ENCODE peak calls at places on chromosomes 13 and 19, in eight cellular contexts. O is mammary epithelial cell, C is skeletal muscle cell, X is astrocyte of the spinal cord, I is uterus, S is PC-3, Q is stomach, F is bronchial epithelial cell. Z is an unnamed sample.

GRCh38 chr13:70054572-70054971 is 53.1 kb upstream of the ATXN8OS start:
- DNase-seq in O (no peak), C (no peak), X (no peak), I (no peak), S (no peak), Q (no peak), F (no peak), Z (no peak)

GRCh38 chr19:50817941-50818858 is 5.4 kb downstream of the KLK1 start:
- DNase-seq in O (no peak), C (no peak), X (no peak), I (no peak), S (peak), Q (peak), F (no peak), Z (peak)

GRCh38 chr13:51451467-51452390 is 1.1 kb downstream of the INTS6 start:
- DNase-seq in O (peak), C (no peak), X (peak), I (peak), S (peak), Q (peak), F (peak), Z (peak)

GRCh38 chr19:12636631-12637030 is 25.9 kb downstream of the ZNF791 start:
- DNase-seq in O (no peak), C (no peak), X (no peak), I (no peak), S (no peak), Q (no peak), F (no peak), Z (no peak)

GRCh38 chr13:37364024-37364423 is 234.5 kb downstream of the POSTN start:
- DNase-seq in O (no peak), C (no peak), X (no peak), I (no peak), S (no peak), Q (no peak), F (no peak), Z (peak)

GRCh38 chr13:21137696-21138095 is 38.7 kb downstream of the SKA3 start:
- DNase-seq in O (peak), C (no peak), X (peak), I (no peak), S (peak), Q (no peak), F (peak), Z (peak)

GRCh38 chr13:99617474-99618255 is 116.4 kb downstream of the TM9SF2 start:
- DNase-seq in O (no peak), C (peak), X (peak), I (no peak), S (peak), Q (no peak), F (no peak), Z (peak)

GRCh38 chr19:14318873-14319272 is 62.4 kb upstream of the ADGRE5 start:
- DNase-seq in O (no peak), C (no peak), X (no peak), I (no peak), S (no peak), Q (no peak), F (no peak), Z (no peak)

GRCh38 chr19:7625763-7626372 is 3.5 kb downstream of the XAB2 start:
- DNase-seq in O (no peak), C (no peak), X (no peak), I (no peak), S (no peak), Q (no peak), F (no peak), Z (no peak)

GRCh38 chr13:113122571-113123225 is at the start of gene F10:
- DNase-seq in O (no peak), C (peak), X (peak), I (peak), S (no peak), Q (peak), F (no peak), Z (peak)

GRCh38 chr13:110187501-110188161 is 119.3 kb downstream of the COL4A1 start:
- DNase-seq in O (peak), C (peak), X (peak), I (no peak), S (peak), Q (no peak), F (peak), Z (peak)

GRCh38 chr19:33704271-33704670 is 82.5 kb downstream of the CHST8 start:
- DNase-seq in O (no peak), C (no peak), X (no peak), I (no peak), S (no peak), Q (no peak), F (no peak), Z (no peak)

GRCh38 chr19:10915511-10916091 is 12.8 kb downstream of the YIPF2 start:
- DNase-seq in O (peak), C (peak), X (peak), I (no peak), S (peak), Q (peak), F (peak), Z (peak)

GRCh38 chr19:15964231-15964630 is 15.4 kb downstream of the OR10H4 start:
- DNase-seq in O (no peak), C (no peak), X (no peak), I (no peak), S (no peak), Q (no peak), F (no peak), Z (no peak)

GRCh38 chr13:56528040-56528760 is 612.5 kb upstream of the PRR20A start:
- DNase-seq in O (no peak), C (no peak), X (no peak), I (no peak), S (no peak), Q (no peak), F (no peak), Z (no peak)

GRCh38 chr13:22012676-22013075 is 341.8 kb downstream of the FGF9 start:
- DNase-seq in O (no peak), C (no peak), X (no peak), I (no peak), S (no peak), Q (no peak), F (no peak), Z (no peak)

GRCh38 chr13:20721454-20722357 is 18.2 kb downstream of the IL17D start:
- DNase-seq in O (peak), C (peak), X (peak), I (peak), S (peak), Q (peak), F (peak), Z (peak)

GRCh38 chr19:45346449-45346848 is 5.9 kb downstream of the KLC3 start:
- DNase-seq in O (no peak), C (no peak), X (no peak), I (no peak), S (no peak), Q (peak), F (no peak), Z (no peak)

GRCh38 chr13:105116966-105117365 is 1418.5 kb downstream of the EFNB2 start:
- DNase-seq in O (no peak), C (no peak), X (no peak), I (no peak), S (no peak), Q (no peak), F (no peak), Z (no peak)

GRCh38 chr19:43642531-43642930 is 2.9 kb upstream of the CADM4 start:
- DNase-seq in O (no peak), C (no peak), X (no peak), I (no peak), S (no peak), Q (no peak), F (no peak), Z (no peak)

GRCh38 chr19:54938906-54939305 is 8.4 kb downstream of the NLRP7 start:
- DNase-seq in O (peak), C (no peak), X (no peak), I (no peak), S (no peak), Q (no peak), F (peak), Z (no peak)

GRCh38 chr19:12294308-12295158 is at the start of gene ZNF44:
- DNase-seq in O (peak), C (peak), X (peak), I (peak), S (peak), Q (peak), F (peak), Z (peak)

GRCh38 chr19:46133101-46133627 is 8.7 kb upstream of the IGFL3 start:
- DNase-seq in O (peak), C (peak), X (peak), I (peak), S (peak), Q (no peak), F (peak), Z (peak)

GRCh38 chr13:46575843-46576242 is 22.9 kb downstream of the LRCH1 start:
- DNase-seq in O (peak), C (no peak), X (peak), I (no peak), S (peak), Q (no peak), F (peak), Z (peak)

GRCh38 chr13:81987159-81987558 is 1646.2 kb upstream of the SPRY2 start:
- DNase-seq in O (no peak), C (no peak), X (no peak), I (no peak), S (no peak), Q (no peak), F (peak), Z (no peak)

GRCh38 chr19:30268601-30269000 is 103.6 kb upstream of the ZNF536 start:
- DNase-seq in O (no peak), C (no peak), X (no peak), I (no peak), S (no peak), Q (no peak), F (no peak), Z (no peak)

GRCh38 chr19:7742575-7742974 is 4.8 kb downstream of the CD209 start:
- DNase-seq in O (no peak), C (no peak), X (no peak), I (no peak), S (no peak), Q (no peak), F (no peak), Z (no peak)

GRCh38 chr13:50357586-50358118 is 342.4 kb downstream of the KCNRG start:
- DNase-seq in O (peak), C (peak), X (peak), I (peak), S (peak), Q (peak), F (peak), Z (peak)

GRCh38 chr13:52785721-52786120 is 46.1 kb upstream of the CNMD start:
- DNase-seq in O (no peak), C (no peak), X (no peak), I (no peak), S (no peak), Q (no peak), F (peak), Z (no peak)

GRCh38 chr13:29579094-29579493 is 16.4 kb downstream of the SLC7A1 start:
- DNase-seq in O (no peak), C (no peak), X (no peak), I (no peak), S (no peak), Q (no peak), F (no peak), Z (no peak)

GRCh38 chr19:31339405-31339804 is 9.8 kb downstream of the TSHZ3 start:
- DNase-seq in O (no peak), C (no peak), X (no peak), I (no peak), S (no peak), Q (no peak), F (no peak), Z (no peak)

GRCh38 chr13:75549262-75550158 is at the start of gene UCHL3:
- DNase-seq in O (peak), C (peak), X (peak), I (peak), S (peak), Q (peak), F (peak), Z (peak)

GRCh38 chr13:42594577-42595571 is 20.9 kb downstream of the TNFSF11 start:
- DNase-seq in O (peak), C (peak), X (peak), I (peak), S (peak), Q (peak), F (peak), Z (peak)

GRCh38 chr13:42591602-42592001 is 17.6 kb downstream of the TNFSF11 start:
- DNase-seq in O (no peak), C (no peak), X (no peak), I (no peak), S (no peak), Q (no peak), F (no peak), Z (no peak)

GRCh38 chr13:42597505-42597904 is 23.6 kb downstream of the TNFSF11 start:
- DNase-seq in O (no peak), C (no peak), X (no peak), I (no peak), S (no peak), Q (no peak), F (no peak), Z (no peak)

GRCh38 chr13:42593719-42594012 is 19.7 kb downstream of the TNFSF11 start:
- DNase-seq in O (no peak), C (no peak), X (no peak), I (no peak), S (no peak), Q (no peak), F (no peak), Z (no peak)

DNA sequence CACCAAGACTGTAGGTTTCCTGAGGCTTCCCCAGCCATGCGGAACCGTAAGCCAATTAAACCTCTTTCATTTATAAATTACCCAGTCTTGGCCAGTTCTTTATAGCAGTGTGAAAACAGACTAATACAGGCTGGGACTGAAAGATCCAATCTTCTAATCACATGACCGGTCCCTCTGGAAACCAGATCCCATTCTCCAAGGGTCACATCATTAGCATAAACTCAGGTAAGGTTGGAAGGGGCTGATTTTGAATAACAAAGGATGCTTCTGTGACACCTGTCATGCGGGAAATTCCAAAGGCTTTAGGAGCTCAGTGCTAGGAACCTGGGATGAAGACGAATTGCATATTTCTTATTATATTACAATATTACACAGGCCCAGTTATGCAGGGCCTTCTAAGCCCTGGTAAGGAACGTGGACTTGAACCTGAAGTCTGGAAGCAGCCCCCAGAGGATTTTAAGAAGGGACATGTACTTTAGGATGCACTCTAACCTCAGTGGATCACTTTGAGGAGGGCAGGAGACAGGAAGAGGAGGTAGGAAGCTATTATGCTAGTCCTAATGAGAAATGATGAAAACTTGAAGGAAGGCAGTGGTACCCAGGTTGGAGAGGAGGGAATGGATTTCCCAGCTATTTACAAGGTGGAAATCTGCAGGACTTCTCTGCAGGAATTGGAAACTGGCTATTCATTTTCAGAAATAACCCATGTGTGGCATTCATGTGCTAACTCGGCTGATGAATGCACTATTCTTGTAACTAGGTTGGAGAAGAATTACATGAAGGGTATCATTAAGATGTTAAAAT is 19.2 kb downstream of the TNFSF11 start:
- DNase-seq in O (no peak), C (no peak), X (no peak), I (no peak), S (no peak), Q (no peak), F (no peak), Z (no peak)
- H3K4me3 ChIP-seq in O (no peak), C (no peak), X (no peak), I (no peak), S (no peak), Q (no peak), F (no peak), Z (no peak)

GRCh38 chr19:41217741-41218140 is 1.3 kb upstream of the AXL start:
- DNase-seq in O (no peak), C (no peak), X (no peak), I (no peak), S (no peak), Q (no peak), F (no peak), Z (no peak)

GRCh38 chr19:41219924-41220567 is 1.0 kb downstream of the AXL start:
- DNase-seq in O (peak), C (no peak), X (peak), I (peak), S (peak), Q (no peak), F (no peak), Z (peak)

GRCh38 chr19:41218615-41219507 is at the start of gene AXL:
- DNase-seq in O (peak), C (peak), X (peak), I (peak), S (peak), Q (peak), F (peak), Z (peak)

GRCh38 chr19:41221514-41222205 is 2.6 kb downstream of the AXL start:
- DNase-seq in O (no peak), C (no peak), X (no peak), I (no peak), S (no peak), Q (no peak), F (no peak), Z (no peak)

GRCh38 chr19:41218249-41218614 is 791 bp upstream of the AXL start:
- DNase-seq in O (no peak), C (no peak), X (no peak), I (no peak), S (no peak), Q (no peak), F (no peak), Z (no peak)
- H3K4me3 ChIP-seq in O (peak), C (peak), X (peak), I (peak), S (peak), Q (peak), F (peak), Z (no peak)

GRCh38 chr19:6495947-6496346 is 6.2 kb downstream of the TUBB4A start:
- DNase-seq in O (no peak), C (no peak), X (no peak), I (no peak), S (no peak), Q (no peak), F (no peak), Z (no peak)
- H3K4me3 ChIP-seq in O (no peak), C (no peak), X (no peak), I (no peak), S (no peak), Q (no peak), F (no peak), Z (no peak)

DNA sequence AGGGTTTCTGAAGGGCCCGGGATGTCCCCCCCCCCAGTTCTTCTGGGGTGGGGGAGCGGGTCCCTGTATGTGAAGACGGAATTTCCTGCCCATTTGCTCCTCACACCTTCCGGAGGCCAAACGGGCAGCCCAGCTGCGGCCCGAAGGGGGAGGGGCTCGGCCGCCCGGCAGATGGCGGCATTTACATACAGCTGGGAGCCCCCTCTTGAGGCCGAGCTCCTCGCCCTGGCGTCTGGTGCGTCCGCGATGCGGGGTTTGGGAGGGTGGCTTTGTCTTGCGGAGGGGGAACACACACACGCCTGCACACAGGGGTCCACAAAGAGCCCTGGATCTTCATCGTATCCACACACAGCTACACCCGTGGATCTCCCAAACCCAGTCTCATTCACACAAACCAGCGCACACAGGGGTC is 891 bp upstream of the DLL3 start:
- DNase-seq in O (no peak), C (no peak), X (peak), I (no peak), S (peak), Q (no peak), F (no peak), Z (peak)
- H3K4me3 ChIP-seq in O (no peak), C (peak), X (peak), I (no peak), S (peak), Q (no peak), F (no peak), Z (no peak)

Z was measured in cardiac fibroblast.